ENCODE peak calls at places on chromosomes 12 and 14, in six cellular contexts. F is COR-L47, I is NCI-H1092 treated with DMSO at 0.1 percent for 48 hours, Q is NCI-H2171, U is posterior vena cava, L is brain microvascular endothelial cell. C is an unnamed sample.

GRCh38 chr12:116879509-116880212 is 1.6 kb downstream of the HRK start:
- DNase-seq in Q (no peak), L (no peak), U (no peak), F (no peak), I (no peak), C (no peak)

GRCh38 chr14:22296088-22296487 is 292.9 kb downstream of the DAD1 start:
- DNase-seq in Q (no peak), U (no peak), L (no peak), F (no peak), I (no peak), C (no peak)

GRCh38 chr14:90039253-90040010 is 22.4 kb upstream of the KCNK13 start:
- DNase-seq in F (no peak), U (no peak), I (no peak), Q (no peak), L (no peak), C (no peak)

GRCh38 chr14:30874999-30875787 is 834 bp downstream of the COCH start:
- DNase-seq in I (peak), Q (peak), L (no peak), F (peak), U (no peak), C (no peak)

GRCh38 chr14:99260652-99261551 is 11.1 kb downstream of the BCL11B start:
- DNase-seq in U (no peak), Q (no peak), L (no peak), F (no peak), I (no peak), C (no peak)

GRCh38 chr12:131159660-131160059 is 206.0 kb downstream of the ADGRD1 start:
- DNase-seq in F (no peak), I (peak), U (no peak), Q (no peak), L (no peak), C (no peak)

GRCh38 chr14:56247495-56248087 is 129.4 kb downstream of the PELI2 start:
- DNase-seq in F (peak), Q (no peak), L (no peak), I (no peak), U (no peak), C (no peak)

GRCh38 chr14:26828741-26829140 is 230.9 kb upstream of the NOVA1 start:
- DNase-seq in F (no peak), U (no peak), L (no peak), I (peak), Q (no peak), C (peak)

GRCh38 chr12:51229116-51229515 is 9.5 kb upstream of the DAZAP2 start:
- DNase-seq in Q (no peak), L (no peak), F (no peak), U (peak), I (no peak), C (no peak)

GRCh38 chr12:3032770-3033537 is 44.2 kb upstream of the TSPAN9 start:
- DNase-seq in F (no peak), U (no peak), L (no peak), Q (no peak), I (no peak), C (no peak)

GRCh38 chr14:99515301-99516155 is 34.3 kb downstream of the CCNK start:
- DNase-seq in L (no peak), Q (no peak), U (peak), I (no peak), F (no peak), C (no peak)

GRCh38 chr12:101116911-101117310 is 93.1 kb downstream of the SLC5A8 start:
- DNase-seq in Q (peak), I (no peak), U (no peak), L (no peak), F (no peak), C (no peak)

GRCh38 chr12:52210186-52210924 is 18.5 kb upstream of the KRT80 start:
- DNase-seq in I (no peak), Q (no peak), U (peak), F (no peak), L (no peak), C (no peak)

GRCh38 chr12:108634225-108634795 is 616 bp upstream of the SELPLG start:
- DNase-seq in Q (peak), I (no peak), L (no peak), U (no peak), F (no peak), C (no peak)

GRCh38 chr14:76834296-76834695 is 8.1 kb downstream of the LRRC74A start:
- DNase-seq in U (no peak), Q (no peak), F (no peak), L (no peak), I (no peak), C (no peak)

GRCh38 chr12:100026241-100026640 is 41.5 kb upstream of the ANKS1B start:
- DNase-seq in Q (no peak), I (no peak), U (no peak), L (no peak), F (no peak), C (no peak)

GRCh38 chr14:89330236-89331002 is 86.6 kb downstream of the FOXN3 start:
- DNase-seq in L (peak), F (no peak), Q (no peak), U (no peak), I (no peak), C (no peak)

GRCh38 chr14:96229315-96229714 is 24.7 kb downstream of the BDKRB2 start:
- DNase-seq in L (no peak), Q (no peak), F (no peak), U (no peak), I (no peak), C (no peak)

GRCh38 chr12:108080363-108080762 is 48.7 kb upstream of the WSCD2 start:
- DNase-seq in L (no peak), U (no peak), F (no peak), I (peak), Q (no peak), C (no peak)

GRCh38 chr12:16076553-16076952 is 165.4 kb downstream of the DERA start:
- DNase-seq in L (no peak), Q (no peak), U (no peak), I (peak), F (peak), C (peak)

GRCh38 chr14:81400852-81401251 is 728 bp upstream of the STON2 start:
- DNase-seq in U (peak), F (peak), L (peak), I (peak), Q (no peak), C (peak)

GRCh38 chr12:6570264-6570887 is 2.3 kb upstream of the NOP2 start:
- DNase-seq in F (peak), Q (peak), L (no peak), U (peak), I (peak), C (no peak)

GRCh38 chr14:73397810-73398209 is 60.5 kb downstream of the NUMB start:
- DNase-seq in I (no peak), F (no peak), Q (peak), L (no peak), U (no peak), C (no peak)

GRCh38 chr12:5432011-5432400 is at the start of gene NTF3:
- DNase-seq in L (no peak), U (no peak), F (no peak), Q (no peak), I (no peak), C (peak)

GRCh38 chr14:67748312-67748711 is 46.6 kb downstream of the RDH12 start:
- DNase-seq in F (no peak), U (no peak), Q (no peak), I (no peak), L (no peak), C (no peak)

GRCh38 chr12:5780536-5780935 is 164.5 kb downstream of the ANO2 start:
- DNase-seq in U (no peak), L (no peak), Q (no peak), F (no peak), I (no peak), C (no peak)